ENCODE peak calls at places on chromosome 1, in seven cellular contexts. K is cardiac muscle cell; S is stimulated activated effector memory CD8-positive, alpha-beta T cell treated with anti-CD3 and anti-CD28 coated beads, Interleukin-12 subunit alpha, Interleukin-12 subunit beta, amount 100 ng/mL, for 72 hours; F is left ventricle myocardium inferior; H is stimulated activated CD8-positive, alpha-beta memory T cell treated with anti-CD3 and anti-CD28 coated beads, Interleukin-15, amount 100 ng/mL, for 24 hours; R is T-helper 17 cell; X is NCI-H526 treated with DMSO at 0.1 percent for 48 hours. I is an unnamed sample.

GRCh38 chr1:199124351-199124750 is 485.5 kb downstream of the PTPRC start:
- DNase-seq in K (peak), X (no peak), F (no peak), S (no peak), R (no peak), H (no peak), I (no peak)

GRCh38 chr1:227994632-227995300 is 12.0 kb upstream of the WNT3A start:
- DNase-seq in K (no peak), R (no peak), X (no peak), F (no peak), S (no peak), H (no peak), I (no peak)

GRCh38 chr1:3467096-3468036 is 12.9 kb downstream of the ARHGEF16 start:
- DNase-seq in F (peak), S (no peak), X (no peak), R (no peak), H (no peak), K (no peak), I (no peak)

GRCh38 chr1:183812111-183812510 is 7.2 kb downstream of the RGL1 start:
- DNase-seq in H (no peak), R (no peak), S (no peak), F (no peak), X (no peak), K (peak), I (peak)

GRCh38 chr1:220680085-220680687 is 10.0 kb upstream of the C1orf115 start:
- DNase-seq in K (peak), H (no peak), X (peak), R (no peak), F (no peak), S (no peak), I (peak)

GRCh38 chr1:168821434-168821833 is 92.4 kb upstream of the DPT start:
- DNase-seq in F (no peak), X (no peak), K (no peak), S (no peak), R (no peak), H (no peak), I (no peak)

GRCh38 chr1:4210043-4210442 is 310.0 kb upstream of the C1orf174 start:
- DNase-seq in X (no peak), K (no peak), R (no peak), F (no peak), S (no peak), H (no peak), I (no peak)

GRCh38 chr1:4323309-4323708 is 331.1 kb upstream of the AJAP1 start:
- DNase-seq in F (no peak), R (no peak), X (no peak), K (no peak), S (no peak), H (no peak), I (no peak)

GRCh38 chr1:199157494-199157893 is 518.7 kb downstream of the PTPRC start:
- DNase-seq in F (no peak), K (no peak), S (no peak), R (no peak), X (no peak), H (no peak), I (no peak)

GRCh38 chr1:65108025-65108692 is 39.8 kb upstream of the AK4 start:
- DNase-seq in X (peak), R (no peak), K (no peak), S (no peak), F (no peak), H (no peak), I (no peak)

GRCh38 chr1:170580636-170581035 is 48.7 kb downstream of the GORAB start:
- DNase-seq in R (no peak), K (no peak), H (no peak), F (no peak), S (no peak), X (no peak), I (no peak)

GRCh38 chr1:50620680-50621329 is 197.6 kb upstream of the DMRTA2 start:
- DNase-seq in F (no peak), H (no peak), R (no peak), K (peak), S (no peak), X (no peak), I (no peak)

GRCh38 chr1:89671775-89672488 is 39.0 kb downstream of the LRRC8C start:
- DNase-seq in H (no peak), K (no peak), S (no peak), R (no peak), X (no peak), F (no peak), I (no peak)

GRCh38 chr1:31266547-31266946 is 26.9 kb upstream of the NKAIN1 start:
- DNase-seq in X (no peak), H (no peak), S (no peak), F (no peak), R (no peak), K (no peak), I (no peak)

GRCh38 chr1:147748687-147749350 is 11.6 kb downstream of the GJA5 start:
- DNase-seq in X (no peak), H (no peak), S (no peak), R (no peak), K (no peak), F (peak), I (no peak)

GRCh38 chr1:246169019-246169418 is 338.1 kb downstream of the SMYD3 start:
- DNase-seq in K (no peak), R (no peak), S (no peak), X (no peak), H (no peak), F (no peak), I (no peak)

GRCh38 chr1:6535214-6535613 is 19.1 kb downstream of the NOL9 start:
- DNase-seq in S (no peak), H (no peak), X (no peak), F (no peak), K (no peak), R (no peak), I (no peak)

GRCh38 chr1:23249785-23250184 is 32.5 kb upstream of the HTR1D start:
- DNase-seq in S (no peak), H (no peak), F (no peak), X (no peak), R (no peak), K (peak), I (no peak)

GRCh38 chr1:163072658-163073057 is 3.5 kb downstream of the RGS4 start:
- DNase-seq in F (no peak), S (no peak), H (no peak), K (no peak), R (no peak), X (no peak), I (no peak)

GRCh38 chr1:217586586-217586985 is 44.3 kb downstream of the GPATCH2 start:
- DNase-seq in K (no peak), H (no peak), R (no peak), S (no peak), X (no peak), F (no peak), I (no peak)

GRCh38 chr1:202553560-202554038 is 156.7 kb downstream of the SYT2 start:
- DNase-seq in F (no peak), S (no peak), H (no peak), X (no peak), K (peak), R (no peak), I (peak)